ENCODE peak calls at places on chromosome 9, in six cellular contexts. X, N, Q, E, H and U are unnamed samples.

GRCh38 chr9:2560175-2560574 is 61.4 kb upstream of the VLDLR start:
- DNase-seq in X (no peak), N (no peak), Q (no peak), E (no peak), H (no peak), U (no peak)

GRCh38 chr9:37676411-37676830 is 25.7 kb downstream of the FRMPD1 start:
- DNase-seq in X (no peak), N (no peak), Q (no peak), E (peak), H (peak), U (no peak)

GRCh38 chr9:21741151-21741550 is 61.3 kb upstream of the MTAP start:
- DNase-seq in X (no peak), N (no peak), Q (no peak), E (no peak), H (no peak), U (no peak)

GRCh38 chr9:36867672-36868471 is 166.2 kb downstream of the PAX5 start:
- DNase-seq in X (no peak), N (no peak), Q (no peak), E (no peak), H (no peak), U (no peak)

GRCh38 chr9:135501261-135502167 is 1.0 kb downstream of the MRPS2 start:
- DNase-seq in X (no peak), N (no peak), Q (no peak), E (no peak), H (no peak), U (no peak)

GRCh38 chr9:78871452-78872331 is 574.8 kb downstream of the PSAT1 start:
- DNase-seq in X (no peak), N (peak), Q (no peak), E (no peak), H (no peak), U (no peak)

GRCh38 chr9:89372230-89372816 is 54.0 kb downstream of the SECISBP2 start:
- DNase-seq in X (peak), N (no peak), Q (no peak), E (no peak), H (no peak), U (no peak)

GRCh38 chr9:89676281-89676680 is 71.5 kb downstream of the GADD45G start:
- DNase-seq in X (no peak), N (no peak), Q (no peak), E (peak), H (peak), U (no peak)

GRCh38 chr9:137740311-137740710 is 121.5 kb downstream of the EHMT1 start:
- DNase-seq in X (no peak), N (peak), Q (peak), E (no peak), H (no peak), U (no peak)

GRCh38 chr9:111959468-111959941 is 62.9 kb downstream of the UGCG start:
- DNase-seq in X (no peak), N (peak), Q (peak), E (no peak), H (peak), U (no peak)

GRCh38 chr9:112854657-112855056 is 36.0 kb downstream of the SLC46A2 start:
- DNase-seq in X (no peak), N (no peak), Q (no peak), E (no peak), H (no peak), U (no peak)

GRCh38 chr9:89493181-89493580 is 4.7 kb downstream of the SEMA4D start:
- DNase-seq in X (no peak), N (no peak), Q (no peak), E (no peak), H (no peak), U (no peak)

GRCh38 chr9:104071589-104071988 is 22.5 kb upstream of the SMC2 start:
- DNase-seq in X (no peak), N (no peak), Q (no peak), E (no peak), H (no peak), U (no peak)

GRCh38 chr9:97925497-97926334 is 3.4 kb upstream of the TRMO start:
- DNase-seq in X (no peak), N (no peak), Q (no peak), E (no peak), H (no peak), U (no peak)
- H3K27ac ChIP-seq in X (peak), N (no peak), Q (no peak), E (no peak), H (no peak), U (no peak)

DNA sequence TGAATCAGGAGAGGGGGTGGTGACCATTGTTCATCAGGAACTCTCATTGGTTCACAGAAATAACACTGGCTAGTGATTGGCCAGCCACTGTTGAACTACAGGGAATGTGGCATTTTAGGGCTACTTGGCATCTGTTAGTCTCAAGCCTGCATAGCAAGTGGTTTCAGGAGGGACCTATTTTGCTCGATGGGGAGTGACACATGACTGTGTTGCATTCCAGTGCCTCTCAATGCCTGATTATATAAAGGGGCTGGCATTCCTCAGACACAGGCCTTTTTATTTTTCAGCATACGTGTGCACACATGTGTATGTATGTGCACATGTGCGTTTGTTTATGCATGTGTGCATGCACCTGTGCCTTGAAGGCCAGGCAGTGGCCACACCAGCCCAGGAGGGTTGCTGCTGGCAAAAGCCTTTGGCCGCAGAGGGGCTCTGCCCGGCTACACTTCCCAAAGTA is 23.2 kb downstream of the FGD3 start:
- DNase-seq in X (no peak), N (no peak), Q (no peak), E (no peak), H (no peak), U (no peak)
- H3K27ac ChIP-seq in X (no peak), N (no peak), Q (no peak), E (no peak), H (no peak), U (peak)

GRCh38 chr9:131260751-131261452 is 15.4 kb downstream of the FAM78A start:
- DNase-seq in X (no peak), N (no peak), Q (no peak), E (no peak), H (no peak), U (no peak)

GRCh38 chr9:131259916-131260597 is 16.3 kb downstream of the FAM78A start:
- DNase-seq in X (no peak), N (no peak), Q (no peak), E (no peak), H (no peak), U (no peak)

GRCh38 chr9:131263701-131264100 is 12.6 kb downstream of the FAM78A start:
- DNase-seq in X (no peak), N (no peak), Q (no peak), E (no peak), H (no peak), U (no peak)

GRCh38 chr9:131264231-131264630 is 12.1 kb downstream of the FAM78A start:
- DNase-seq in X (no peak), N (no peak), Q (no peak), E (no peak), H (peak), U (no peak)

GRCh38 chr9:131262327-131263032 is 13.8 kb downstream of the FAM78A start:
- DNase-seq in X (peak), N (no peak), Q (no peak), E (no peak), H (no peak), U (no peak)
- H3K27ac ChIP-seq in X (peak), N (no peak), Q (no peak), E (no peak), H (peak), U (no peak)

GRCh38 chr9:83020864-83021263 is 42.1 kb downstream of the RASEF start:
- DNase-seq in X (no peak), N (no peak), Q (no peak), E (no peak), H (no peak), U (no peak)
- H3K27ac ChIP-seq in X (no peak), N (no peak), Q (no peak), E (no peak), H (no peak), U (no peak)

DNA sequence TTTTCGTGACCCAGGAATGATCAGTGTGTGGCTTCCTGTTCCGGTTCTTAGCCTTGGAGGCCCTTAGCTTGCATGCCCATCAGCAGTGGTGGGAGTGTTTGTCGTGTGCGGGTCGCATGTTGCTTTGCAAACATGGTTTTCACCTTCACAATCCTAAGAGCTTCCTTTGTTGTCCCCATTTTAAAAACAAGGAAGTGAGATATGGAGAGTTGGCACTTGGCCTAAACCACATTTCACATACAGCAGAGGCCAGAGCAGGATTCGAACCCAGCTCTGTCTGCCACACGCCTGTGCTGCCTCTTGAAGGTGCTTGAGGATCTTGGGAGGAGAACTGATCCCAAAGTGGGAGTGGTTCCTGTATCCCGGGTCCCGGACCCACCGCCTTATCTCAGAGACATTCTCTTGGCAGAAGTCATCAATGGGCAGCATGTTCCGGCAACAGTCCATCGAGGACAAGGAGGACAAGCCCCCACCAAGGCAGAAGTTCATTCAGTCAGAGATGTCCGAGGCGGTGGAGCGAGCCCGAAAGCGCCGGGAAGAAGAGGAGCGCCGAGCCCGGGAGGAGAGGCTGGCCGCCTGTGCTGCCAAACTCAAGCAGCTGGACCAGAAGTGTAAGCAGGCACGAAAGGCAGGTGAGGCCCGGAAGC is 38.2 kb upstream of the POMT1 start:
- DNase-seq in X (no peak), N (no peak), Q (no peak), E (no peak), H (no peak), U (no peak)
- H3K27ac ChIP-seq in X (no peak), N (no peak), Q (no peak), E (no peak), H (no peak), U (no peak)

GRCh38 chr9:134219721-134220060 is 55.3 kb upstream of the RNU6ATAC start:
- DNase-seq in X (no peak), N (no peak), Q (no peak), E (no peak), H (no peak), U (no peak)

GRCh38 chr9:134216961-134217360 is 52.6 kb upstream of the RNU6ATAC start:
- DNase-seq in X (no peak), N (no peak), Q (no peak), E (no peak), H (no peak), U (no peak)

GRCh38 chr9:134217431-134218210 is 53.3 kb upstream of the RNU6ATAC start:
- DNase-seq in X (peak), N (no peak), Q (no peak), E (no peak), H (no peak), U (no peak)

GRCh38 chr9:134216449-134216951 is 52.1 kb upstream of the RNU6ATAC start:
- DNase-seq in X (no peak), N (no peak), Q (no peak), E (no peak), H (no peak), U (no peak)

GRCh38 chr9:134218230-134218629 is 53.9 kb upstream of the RNU6ATAC start:
- DNase-seq in X (no peak), N (no peak), Q (no peak), E (no peak), H (no peak), U (no peak)
- H3K27ac ChIP-seq in X (no peak), N (no peak), Q (no peak), E (no peak), H (no peak), U (no peak)

GRCh38 chr9:129640871-129641750 is 840 bp downstream of the ASB6 start:
- DNase-seq in X (no peak), N (no peak), Q (no peak), E (no peak), H (peak), U (no peak)

GRCh38 chr9:129640086-129640870 is 1.7 kb downstream of the ASB6 start:
- DNase-seq in X (no peak), N (peak), Q (no peak), E (no peak), H (peak), U (no peak)

GRCh38 chr9:129639756-129640085 is 2.2 kb downstream of the ASB6 start:
- DNase-seq in X (no peak), N (no peak), Q (no peak), E (no peak), H (peak), U (no peak)

GRCh38 chr9:129643706-129644105 is 1.8 kb upstream of the ASB6 start:
- DNase-seq in X (no peak), N (no peak), Q (no peak), E (no peak), H (no peak), U (no peak)

DNA sequence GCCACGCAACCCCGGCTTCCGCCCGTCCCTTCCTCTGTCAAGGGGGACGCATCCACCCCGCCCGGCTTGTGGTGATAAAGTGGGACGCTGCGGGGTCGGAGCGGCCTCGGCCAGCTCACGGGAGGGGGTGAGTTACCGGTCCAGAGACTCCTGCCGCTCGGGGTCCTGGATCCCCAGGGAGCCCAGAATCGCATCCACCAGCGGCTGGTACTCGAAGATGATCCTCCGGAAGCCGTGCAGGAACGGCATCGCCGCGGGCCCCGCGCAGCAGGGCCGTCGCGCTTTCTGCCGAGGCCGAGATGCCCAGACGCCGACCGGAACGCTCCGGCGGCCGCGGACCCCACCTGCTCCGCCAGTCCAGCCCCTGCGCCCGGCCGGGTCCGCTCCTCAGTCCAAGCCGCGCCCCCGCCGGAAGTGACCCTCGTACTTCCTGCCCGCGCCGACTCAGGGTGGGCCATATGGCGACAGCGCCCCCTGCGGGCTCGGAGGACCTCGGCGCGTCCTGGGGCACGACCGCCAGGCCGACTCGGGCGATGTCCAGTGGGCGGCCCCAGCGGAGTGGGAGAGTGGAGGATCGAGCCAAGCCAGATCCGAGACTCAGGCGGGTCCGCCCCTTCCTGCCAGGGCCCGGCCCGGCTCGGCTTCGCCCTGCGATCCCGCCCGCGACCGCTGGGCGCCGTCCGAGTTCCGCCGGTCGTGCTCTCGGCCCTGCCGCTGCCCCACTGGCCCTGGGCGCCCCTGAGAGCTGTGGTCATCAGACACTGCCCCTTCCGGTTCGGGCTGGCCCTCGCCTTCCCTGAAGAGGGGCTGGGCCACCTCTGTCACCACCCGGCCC is at the start of gene ASB6:
- DNase-seq in X (peak), N (peak), Q (peak), E (peak), H (peak), U (peak)
- H3K27ac ChIP-seq in X (peak), N (peak), Q (peak), E (peak), H (peak), U (peak)

GRCh38 chr9:14346826-14347407 is 33.0 kb upstream of the NFIB start:
- DNase-seq in X (no peak), N (no peak), Q (no peak), E (no peak), H (peak), U (no peak)
- H3K27ac ChIP-seq in X (no peak), N (no peak), Q (no peak), E (peak), H (peak), U (peak)